ENCODE peak calls at places on chromosomes 7 and 10, in seven cellular contexts. B is spleen, R is left lung, I is uterus, F is suprapubic skin, N is A549, T is fibroblast of lung. Y is an unnamed sample. For H3K4me1, the result is how much of the 10 kb centered on the place peaks cover.

GRCh38 chr10:59135275-59135674 is 41.2 kb upstream of the PHYHIPL start:
- DNase-seq in T (no peak), R (no peak), B (no peak), N (no peak), I (no peak), F (no peak), Y (no peak)

GRCh38 chr7:111074071-111074771 is 16.7 kb upstream of the LRRN3 start:
- DNase-seq in B (no peak), N (no peak), T (no peak), I (no peak), F (no peak), R (no peak), Y (no peak)

GRCh38 chr7:131581241-131582157 is 25.1 kb upstream of the PODXL start:
- DNase-seq in F (no peak), T (no peak), B (no peak), N (no peak), I (peak), R (no peak), Y (no peak)

GRCh38 chr7:16644987-16645592 is 464 bp downstream of the ANKMY2 start:
- DNase-seq in T (peak), R (peak), N (no peak), B (peak), F (no peak), I (peak), Y (peak)

GRCh38 chr7:157397751-157398691 is 61.2 kb downstream of the DNAJB6 start:
- DNase-seq in F (no peak), N (peak), R (peak), T (peak), I (peak), B (no peak), Y (peak)

GRCh38 chr10:77629775-77630565 is 7.6 kb downstream of the KCNMA1 start:
- DNase-seq in I (no peak), N (no peak), F (no peak), T (peak), B (no peak), R (no peak), Y (no peak)

GRCh38 chr7:38052786-38053185 is 125.3 kb upstream of the STARD3NL start:
- DNase-seq in N (no peak), R (no peak), I (no peak), B (no peak), F (no peak), T (no peak), Y (no peak)

GRCh38 chr10:13990918-13991317 is 339.8 kb downstream of the FRMD4A start:
- DNase-seq in R (no peak), B (no peak), F (no peak), T (peak), I (no peak), N (no peak), Y (no peak)

GRCh38 chr10:44471410-44471809 is 86.5 kb upstream of the CXCL12 start:
- DNase-seq in R (no peak), T (no peak), F (no peak), I (no peak), B (no peak), N (no peak), Y (no peak)

GRCh38 chr7:45118292-45118691 is 6.8 kb upstream of the TBRG4 start:
- DNase-seq in T (no peak), F (no peak), R (no peak), B (peak), N (no peak), I (no peak), Y (no peak)

GRCh38 chr10:48282829-48283228 is 8.3 kb upstream of the FRMPD2 start:
- DNase-seq in R (no peak), F (no peak), T (no peak), I (no peak), N (no peak), B (no peak), Y (no peak)

GRCh38 chr7:21092923-21093702 is 306.4 kb upstream of the SP8 start:
- DNase-seq in F (no peak), N (no peak), R (no peak), T (no peak), I (no peak), B (no peak), Y (no peak)

GRCh38 chr10:61047011-61047410 is 103.0 kb upstream of the RHOBTB1 start:
- DNase-seq in R (no peak), N (no peak), I (no peak), T (peak), F (no peak), B (no peak), Y (no peak)

GRCh38 chr10:121216721-121217181 is 365.6 kb downstream of the WDR11 start:
- DNase-seq in F (peak), N (no peak), I (no peak), R (no peak), T (no peak), B (no peak), Y (peak)

GRCh38 chr7:131532570-131533091 is 23.8 kb downstream of the PODXL start:
- DNase-seq in R (no peak), B (peak), I (no peak), N (no peak), T (no peak), F (no peak), Y (no peak)

GRCh38 chr7:156055206-156055822 is 243.1 kb upstream of the SHH start:
- DNase-seq in R (no peak), N (peak), B (no peak), T (no peak), I (no peak), F (no peak), Y (peak)

GRCh38 chr10:48257407-48257961 is 17.0 kb downstream of the FRMPD2 start:
- DNase-seq in I (no peak), N (no peak), F (no peak), B (no peak), R (no peak), T (no peak), Y (no peak)

GRCh38 chr10:96587255-96588059 is 645 bp upstream of the TM9SF3 start:
- DNase-seq in F (peak), N (peak), B (no peak), R (no peak), I (peak), T (peak), Y (peak)

GRCh38 chr10:122254831-122255230 is 16.3 kb upstream of the BTBD16 start:
- DNase-seq in B (peak), T (no peak), N (no peak), I (no peak), R (no peak), F (peak), Y (peak)

GRCh38 chr10:18214692-18215563 is 74.7 kb downstream of the CACNB2 start:
- DNase-seq in I (peak), B (no peak), R (no peak), F (no peak), T (peak), N (peak), Y (peak)

GRCh38 chr10:119257894-119258293 is 50.5 kb downstream of the GRK5 start:
- DNase-seq in B (no peak), F (no peak), T (no peak), N (no peak), I (no peak), R (no peak), Y (no peak)

GRCh38 chr7:5699467-5699866 is 82.0 kb downstream of the RNF216 start:
- DNase-seq in T (no peak), N (no peak), B (no peak), I (no peak), F (no peak), R (no peak), Y (no peak)
- H3K4me1 ChIP-seq in T (under half), N (under half), B (half or more), I (under half), F (half or more), R (under half), Y (half or more)

DNA sequence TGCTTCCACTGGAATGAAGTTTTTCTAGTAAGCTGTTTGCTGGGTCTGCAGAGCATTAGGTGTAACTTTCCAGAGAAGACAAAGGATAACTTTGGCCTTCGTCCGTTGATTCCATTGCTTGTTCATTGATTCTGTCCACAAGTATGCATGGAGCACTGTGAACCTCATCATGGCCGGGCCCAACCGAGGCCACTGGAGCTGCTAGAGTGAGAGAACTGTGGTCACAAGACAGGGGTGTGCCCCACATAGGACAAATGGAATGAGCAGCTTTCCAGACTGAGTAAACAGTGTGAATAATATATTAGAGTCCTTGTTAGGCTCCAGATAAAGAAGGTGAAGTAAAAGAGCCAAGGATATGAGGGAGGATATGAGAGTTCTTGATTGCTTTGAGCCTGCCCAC is 24.9 kb downstream of the MBL2 start:
- DNase-seq in I (no peak), F (no peak), R (no peak), N (no peak), B (no peak), T (no peak), Y (no peak)
- TF ChIP-seq CTCF in I (no peak), F (no peak), R (no peak), N (no peak), B (no peak), T (no peak), Y (no peak)

GRCh38 chr10:22606164-22606614 is 108.2 kb downstream of the PIP4K2A start:
- DNase-seq in T (no peak), N (no peak), R (no peak), I (no peak), B (peak), F (no peak), Y (no peak)

GRCh38 chr10:22607261-22607660 is 107.1 kb downstream of the PIP4K2A start:
- DNase-seq in B (no peak), N (no peak), F (no peak), I (no peak), T (no peak), R (no peak), Y (no peak)

GRCh38 chr10:22603581-22603980 is 110.8 kb downstream of the PIP4K2A start:
- DNase-seq in N (no peak), B (no peak), I (no peak), T (no peak), R (no peak), F (no peak), Y (no peak)

GRCh38 chr10:22604314-22605091 is 109.9 kb downstream of the PIP4K2A start:
- DNase-seq in T (no peak), N (no peak), R (no peak), F (no peak), B (no peak), I (no peak), Y (no peak)

GRCh38 chr10:22605168-22605567 is 109.2 kb downstream of the PIP4K2A start:
- DNase-seq in F (no peak), I (peak), B (no peak), N (no peak), T (peak), R (no peak), Y (no peak)
- H3K4me1 ChIP-seq in F (under half), I (under half), B (half or more), N (under half), T (under half), R (under half), Y (under half)

GRCh38 chr10:76302936-76303656 is 871.7 kb downstream of the LRMDA start:
- DNase-seq in B (no peak), N (no peak), T (peak), F (no peak), I (peak), R (no peak), Y (peak)

GRCh38 chr10:76299501-76299900 is 868.1 kb downstream of the LRMDA start:
- DNase-seq in T (no peak), R (no peak), B (no peak), F (no peak), N (no peak), I (no peak), Y (no peak)

GRCh38 chr10:76302491-76302890 is 871.1 kb downstream of the LRMDA start:
- DNase-seq in T (no peak), B (no peak), N (no peak), F (no peak), I (no peak), R (no peak), Y (no peak)

GRCh38 chr10:76303682-76304316 is 872.4 kb downstream of the LRMDA start:
- DNase-seq in N (peak), R (no peak), I (peak), B (no peak), T (peak), F (peak), Y (peak)

DNA sequence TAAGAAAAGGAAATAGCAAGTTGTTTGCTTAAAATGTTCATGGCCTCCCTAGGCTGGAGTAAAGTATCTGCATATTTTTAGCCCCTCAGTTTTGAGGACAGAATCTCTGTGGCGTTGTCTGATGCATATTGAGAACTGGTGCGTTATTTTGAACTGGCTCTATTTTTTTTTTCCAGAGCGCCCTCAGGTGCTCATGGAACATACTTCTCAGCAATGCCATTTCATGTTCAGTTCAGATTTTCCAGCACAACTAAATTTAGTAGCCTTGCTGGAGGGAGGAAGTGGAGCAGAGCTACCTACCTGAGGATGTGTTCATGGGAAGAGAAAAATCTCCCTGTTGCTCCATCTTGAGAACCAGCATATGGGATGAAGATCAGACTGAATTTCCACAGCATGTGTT is 870.5 kb downstream of the LRMDA start:
- DNase-seq in R (no peak), T (peak), F (no peak), N (no peak), B (no peak), I (no peak), Y (no peak)
- TF ChIP-seq CTCF in R (no peak), T (no peak), F (no peak), N (no peak), B (no peak), I (no peak), Y (no peak)

GRCh38 chr7:2242541-2243482 is 786 bp downstream of the NUDT1 start:
- DNase-seq in T (no peak), F (no peak), B (no peak), N (peak), R (peak), I (no peak), Y (no peak)

GRCh38 chr7:2243483-2243840 is 1.4 kb downstream of the NUDT1 start:
- DNase-seq in I (no peak), B (no peak), R (no peak), N (no peak), F (no peak), T (no peak), Y (no peak)

GRCh38 chr7:2245883-2246679 is 4.1 kb downstream of the NUDT1 start:
- DNase-seq in B (no peak), R (peak), N (no peak), I (no peak), T (no peak), F (no peak), Y (no peak)

GRCh38 chr7:2241580-2242540 is at the start of the genes MRM2 and NUDT1:
- DNase-seq in T (peak), F (peak), R (peak), B (peak), I (peak), N (peak), Y (peak)

GRCh38 chr7:2244404-2244803 is 2.4 kb downstream of the NUDT1 start:
- DNase-seq in F (no peak), I (no peak), N (no peak), B (no peak), T (no peak), R (peak), Y (no peak)
- H3K4me1 ChIP-seq in F (under half), I (under half), N (under half), B (half or more), T (under half), R (under half), Y (under half)